ENCODE peak calls at places on chromosomes 6 and 20, in four cellular contexts. One of them, this sample, is unnamed.

GRCh38 chr6:7215798-7216231 is 97.2 kb downstream of the SSR1 start:
- DNase-seq in glutamatergic neuron: no peak
- DNase-seq in A673: no peak
- DNase-seq in WTC11: no peak
- DNase-seq in this sample: no peak

GRCh38 chr20:4613718-4614620 is 107.7 kb upstream of the PRND start:
- DNase-seq in glutamatergic neuron: peak; percentile 34
- DNase-seq in A673: peak; percentile 81
- DNase-seq in WTC11: peak; percentile 67
- DNase-seq in this sample: no peak

GRCh38 chr6:137763861-137764260 is 103.2 kb upstream of the TNFAIP3 start:
- DNase-seq in glutamatergic neuron: no peak
- DNase-seq in A673: peak; percentile 19
- DNase-seq in WTC11: no peak
- DNase-seq in this sample: no peak

GRCh38 chr6:163264662-163265035 is 149.9 kb upstream of the QKI start:
- DNase-seq in glutamatergic neuron: no peak
- DNase-seq in A673: no peak
- DNase-seq in WTC11: no peak
- DNase-seq in this sample: no peak

GRCh38 chr6:107218142-107218541 is 102.8 kb upstream of the BEND3 start:
- DNase-seq in glutamatergic neuron: no peak
- DNase-seq in A673: no peak
- DNase-seq in WTC11: no peak
- DNase-seq in this sample: no peak

GRCh38 chr6:35025241-35026188 is 115.6 kb downstream of the TCP11 start:
- DNase-seq in glutamatergic neuron: no peak
- DNase-seq in A673: no peak
- DNase-seq in WTC11: peak; percentile 42
- DNase-seq in this sample: no peak

GRCh38 chr6:47733879-47734558 is 35.6 kb downstream of the ADGRF4 start:
- DNase-seq in glutamatergic neuron: no peak
- DNase-seq in A673: peak; percentile 35
- DNase-seq in WTC11: no peak
- DNase-seq in this sample: no peak

GRCh38 chr6:150320450-150320849 is 48.4 kb upstream of the IYD start:
- DNase-seq in glutamatergic neuron: no peak
- DNase-seq in A673: no peak
- DNase-seq in WTC11: no peak
- DNase-seq in this sample: peak; percentile 40

GRCh38 chr20:19078448-19079373 is 133.7 kb upstream of the SLC24A3 start:
- DNase-seq in glutamatergic neuron: no peak
- DNase-seq in A673: no peak
- DNase-seq in WTC11: no peak
- DNase-seq in this sample: no peak

GRCh38 chr6:50198245-50198644 is 148.5 kb upstream of the DEFB112 start:
- DNase-seq in glutamatergic neuron: no peak
- DNase-seq in A673: no peak
- DNase-seq in WTC11: peak; percentile 10
- DNase-seq in this sample: no peak

GRCh38 chr20:33694666-33695065 is 8.5 kb upstream of the E2F1 start:
- DNase-seq in glutamatergic neuron: no peak
- DNase-seq in A673: no peak
- DNase-seq in WTC11: no peak
- DNase-seq in this sample: no peak

GRCh38 chr20:33697129-33697528 is 10.9 kb upstream of the E2F1 start:
- DNase-seq in glutamatergic neuron: no peak
- DNase-seq in A673: no peak
- DNase-seq in WTC11: no peak
- DNase-seq in this sample: no peak

GRCh38 chr20:33693741-33694645 is 7.8 kb upstream of the E2F1 start:
- DNase-seq in glutamatergic neuron: no peak
- DNase-seq in A673: no peak
- DNase-seq in WTC11: peak; percentile 30
- DNase-seq in this sample: peak; percentile 82

GRCh38 chr20:33693274-33693673 is 7.1 kb upstream of the E2F1 start:
- DNase-seq in glutamatergic neuron: no peak
- DNase-seq in A673: no peak
- DNase-seq in WTC11: no peak
- DNase-seq in this sample: no peak

DNA sequence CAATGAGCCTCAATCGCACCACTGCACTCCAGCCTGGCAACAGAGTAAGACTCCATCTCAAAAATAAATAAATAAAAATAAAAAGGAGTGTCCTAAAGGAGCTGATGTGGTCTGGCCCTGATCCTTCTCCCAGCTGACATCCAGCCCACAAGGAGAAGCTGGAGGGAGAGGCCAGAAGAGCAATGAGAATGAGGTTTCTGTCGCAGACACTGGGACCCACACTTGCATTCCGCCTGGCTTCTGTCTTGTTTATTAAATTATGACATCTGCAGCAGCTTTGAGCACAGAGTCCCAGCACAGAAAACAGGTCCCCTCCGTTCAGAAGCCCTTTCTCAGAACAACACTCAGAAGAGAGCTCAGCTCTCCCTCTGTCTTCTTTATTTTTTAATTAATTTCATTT is 10.3 kb upstream of the E2F1 start:
- DNase-seq in glutamatergic neuron: no peak
- DNase-seq in A673: no peak
- DNase-seq in WTC11: no peak
- DNase-seq in this sample: no peak
- TF ChIP-seq CTCF in glutamatergic neuron: no peak
- TF ChIP-seq CTCF in A673: no peak
- TF ChIP-seq CTCF in WTC11: no peak
- TF ChIP-seq CTCF in this sample: no peak

GRCh38 chr20:57524511-57525176 is at the start of gene CTCFL:
- DNase-seq in glutamatergic neuron: no peak
- DNase-seq in A673: no peak
- DNase-seq in WTC11: peak; percentile 55
- DNase-seq in this sample: no peak

GRCh38 chr20:57525328-57526053 is 551 bp upstream of the CTCFL start:
- DNase-seq in glutamatergic neuron: no peak
- DNase-seq in A673: peak; percentile 10
- DNase-seq in WTC11: no peak
- DNase-seq in this sample: no peak

GRCh38 chr20:57527728-57528127 is 2.8 kb upstream of the CTCFL start:
- DNase-seq in glutamatergic neuron: no peak
- DNase-seq in A673: no peak
- DNase-seq in WTC11: no peak
- DNase-seq in this sample: no peak

GRCh38 chr20:57526885-57527566 is 2.1 kb upstream of the CTCFL start:
- DNase-seq in glutamatergic neuron: no peak
- DNase-seq in A673: no peak
- DNase-seq in WTC11: no peak
- DNase-seq in this sample: no peak

DNA sequence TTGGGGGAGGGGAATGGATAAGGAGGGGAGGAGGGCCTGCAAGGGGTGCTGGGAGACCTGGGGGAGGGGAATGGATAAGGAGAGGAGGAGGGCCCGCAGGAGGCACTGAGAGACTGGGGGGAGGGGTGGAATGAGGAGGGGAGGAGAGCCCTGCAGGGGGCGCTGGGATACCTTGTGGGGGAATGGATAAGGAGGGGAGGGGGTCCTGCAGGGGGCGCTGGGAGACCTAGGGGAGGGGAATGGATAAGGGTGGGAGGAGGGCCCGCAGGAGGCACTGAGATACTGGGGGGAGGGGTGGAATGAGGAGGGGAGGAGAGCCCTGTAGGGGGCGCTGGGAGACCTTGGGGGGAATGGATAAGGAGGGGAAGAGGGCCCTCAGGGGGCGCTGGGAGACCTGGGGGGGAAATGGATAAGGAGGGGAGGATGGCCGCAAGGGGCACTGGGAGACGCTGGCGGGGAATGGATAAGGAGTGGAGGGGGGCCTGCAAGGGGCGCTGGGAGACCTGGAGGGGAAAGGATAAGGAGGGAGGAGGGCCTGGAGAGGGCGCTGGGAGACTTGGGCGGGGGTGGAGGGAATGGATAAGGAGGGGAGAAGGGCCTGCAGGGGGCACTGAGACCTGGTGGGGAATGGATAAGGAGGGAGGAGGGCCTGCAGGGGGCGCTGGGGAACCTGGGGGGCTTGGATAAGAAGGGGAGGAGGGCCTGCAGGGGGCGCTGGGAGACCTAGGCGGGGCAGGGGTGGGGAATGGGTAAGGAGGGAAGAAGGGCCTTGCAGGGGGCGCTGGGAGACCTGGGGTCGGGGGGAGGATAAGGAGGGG is 1.3 kb upstream of the CTCFL start:
- DNase-seq in glutamatergic neuron: peak; percentile 32
- DNase-seq in A673: peak; percentile 44
- DNase-seq in WTC11: peak; percentile 70
- DNase-seq in this sample: no peak
- TF ChIP-seq CTCF in glutamatergic neuron: no peak
- TF ChIP-seq CTCF in A673: peak; percentile 57
- TF ChIP-seq CTCF in WTC11: no peak
- TF ChIP-seq CTCF in this sample: no peak

DNA sequence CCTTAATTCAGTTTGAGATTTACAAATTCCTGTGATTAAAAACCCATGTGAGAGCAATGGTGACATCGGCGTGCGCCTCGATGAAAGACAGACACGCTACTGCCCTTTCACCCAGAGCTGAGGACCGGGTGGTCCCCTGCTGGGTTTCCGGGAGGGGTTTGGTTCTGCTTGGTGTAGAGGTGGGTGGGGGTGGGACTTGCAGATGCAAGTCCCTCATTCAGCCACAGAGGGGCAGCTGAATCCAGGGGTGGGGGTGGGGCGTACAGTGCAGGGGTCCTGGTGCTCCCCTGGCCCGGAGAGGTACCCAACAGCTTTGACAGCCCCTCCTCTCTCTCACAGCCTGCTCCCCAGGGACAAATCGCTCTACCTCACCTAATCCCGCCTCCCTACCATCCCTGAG is 118.7 kb downstream of the JPH2 start:
- DNase-seq in glutamatergic neuron: no peak
- DNase-seq in A673: peak; percentile 35
- DNase-seq in WTC11: no peak
- DNase-seq in this sample: no peak
- TF ChIP-seq CTCF in glutamatergic neuron: no peak
- TF ChIP-seq CTCF in A673: peak; percentile 29
- TF ChIP-seq CTCF in WTC11: no peak
- TF ChIP-seq CTCF in this sample: no peak

GRCh38 chr6:24219670-24220069 is 93.7 kb downstream of the NRSN1 start:
- DNase-seq in glutamatergic neuron: no peak
- DNase-seq in A673: no peak
- DNase-seq in WTC11: no peak
- DNase-seq in this sample: no peak
- TF ChIP-seq CTCF in glutamatergic neuron: no peak
- TF ChIP-seq CTCF in A673: no peak
- TF ChIP-seq CTCF in WTC11: no peak
- TF ChIP-seq CTCF in this sample: no peak

GRCh38 chr6:37306624-37307222 is 47.1 kb upstream of the RNF8 start:
- DNase-seq in glutamatergic neuron: no peak
- DNase-seq in A673: no peak
- DNase-seq in WTC11: no peak
- DNase-seq in this sample: no peak
- TF ChIP-seq CTCF in glutamatergic neuron: no peak
- TF ChIP-seq CTCF in A673: no peak
- TF ChIP-seq CTCF in WTC11: no peak
- TF ChIP-seq CTCF in this sample: no peak

GRCh38 chr6:15246217-15247211 is 645 bp downstream of the JARID2 start:
- DNase-seq in glutamatergic neuron: no peak
- DNase-seq in A673: peak; percentile 35
- DNase-seq in WTC11: no peak
- DNase-seq in this sample: no peak
- TF ChIP-seq CTCF in glutamatergic neuron: no peak
- TF ChIP-seq CTCF in A673: no peak
- TF ChIP-seq CTCF in WTC11: no peak
- TF ChIP-seq CTCF in this sample: no peak

GRCh38 chr6:111414373-111414772 is 68.6 kb downstream of the REV3L start:
- DNase-seq in glutamatergic neuron: no peak
- DNase-seq in A673: no peak
- DNase-seq in WTC11: no peak
- DNase-seq in this sample: no peak

GRCh38 chr6:111417181-111417585 is 65.8 kb downstream of the REV3L start:
- DNase-seq in glutamatergic neuron: no peak
- DNase-seq in A673: peak; percentile 56
- DNase-seq in WTC11: no peak
- DNase-seq in this sample: no peak

GRCh38 chr6:111418971-111419693 is 63.9 kb downstream of the REV3L start:
- DNase-seq in glutamatergic neuron: no peak
- DNase-seq in A673: no peak
- DNase-seq in WTC11: no peak
- DNase-seq in this sample: no peak

GRCh38 chr6:111416529-111416928 is 66.5 kb downstream of the REV3L start:
- DNase-seq in glutamatergic neuron: no peak
- DNase-seq in A673: no peak
- DNase-seq in WTC11: no peak
- DNase-seq in this sample: no peak

DNA sequence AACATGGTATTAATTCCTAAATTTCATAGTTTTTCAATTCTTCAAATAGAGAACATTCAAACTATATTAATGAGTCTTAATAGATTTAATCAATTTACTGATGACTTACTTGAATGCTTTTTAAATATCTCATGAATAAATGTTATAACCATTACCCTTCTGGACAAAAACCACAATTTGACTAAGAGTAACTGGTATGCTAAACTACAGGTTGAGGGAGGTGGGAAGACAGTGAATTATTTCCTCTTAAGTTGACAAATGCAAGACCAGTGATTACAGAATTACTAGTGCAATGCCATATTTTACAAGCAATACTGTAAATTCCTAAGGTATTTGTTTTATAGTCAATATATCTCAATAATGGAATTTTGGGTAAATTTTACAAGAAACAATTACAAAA is 65.1 kb downstream of the REV3L start:
- DNase-seq in glutamatergic neuron: no peak
- DNase-seq in A673: no peak
- DNase-seq in WTC11: no peak
- DNase-seq in this sample: no peak
- TF ChIP-seq CTCF in glutamatergic neuron: no peak
- TF ChIP-seq CTCF in A673: no peak
- TF ChIP-seq CTCF in WTC11: no peak
- TF ChIP-seq CTCF in this sample: no peak

DNA sequence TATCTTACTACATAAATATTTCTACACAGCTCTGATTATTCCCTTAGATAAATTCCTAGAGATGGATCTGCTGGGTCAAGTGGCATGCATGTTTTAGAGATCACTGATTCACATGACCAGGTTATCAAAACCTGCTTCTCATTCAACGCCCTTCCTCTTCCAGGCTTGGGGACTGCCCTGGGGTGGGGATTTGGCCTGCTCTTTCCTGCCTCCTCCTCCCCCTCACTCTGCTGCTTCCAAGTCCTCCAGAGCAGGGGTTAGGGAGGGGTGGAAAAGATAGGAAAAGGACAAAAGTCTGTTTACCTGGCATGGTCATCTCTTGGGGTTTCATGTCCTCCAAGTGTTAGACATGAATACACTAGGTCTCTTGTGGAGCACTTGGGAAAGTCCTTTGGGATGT is 105.6 kb upstream of the GPR6 start:
- DNase-seq in glutamatergic neuron: no peak
- DNase-seq in A673: no peak
- DNase-seq in WTC11: no peak
- DNase-seq in this sample: no peak
- TF ChIP-seq CTCF in glutamatergic neuron: no peak
- TF ChIP-seq CTCF in A673: no peak
- TF ChIP-seq CTCF in WTC11: no peak
- TF ChIP-seq CTCF in this sample: no peak

GRCh38 chr20:51594999-51595532 is 52.5 kb upstream of the NFATC2 start:
- DNase-seq in glutamatergic neuron: peak; percentile 85
- DNase-seq in A673: peak; percentile 92
- DNase-seq in WTC11: peak; percentile 84
- DNase-seq in this sample: peak; percentile 88
- TF ChIP-seq CTCF in glutamatergic neuron: peak; percentile 73
- TF ChIP-seq CTCF in A673: peak; percentile 93
- TF ChIP-seq CTCF in WTC11: peak; percentile 61
- TF ChIP-seq CTCF in this sample: peak; percentile 93

This sample was measured in ovary.